ENCODE peak calls at places on chromosomes 11 and 22, in five cellular contexts. A, S, Z, W and G are unnamed samples.
A peak's percentile ranks its signal among the peaks of the same experiment; 100 is the strongest.

GRCh38 chr22:32333141-32333768 is 24.4 kb upstream of the RFPL3 start:
- DNase-seq in A (no peak), Z (no peak), S (no peak), W (no peak), G (no peak)

GRCh38 chr11:125075900-125076317 is 12.8 kb downstream of the SLC37A2 start:
- DNase-seq in Z (no peak), S (no peak), W (no peak), A (no peak), G (no peak)

GRCh38 chr11:119445850-119446249 is 22.9 kb upstream of the THY1 start:
- DNase-seq in W (peak; percentile 16), Z (peak; percentile 77), S (no peak), A (no peak), G (no peak)

GRCh38 chr22:19779011-19779421 is 18.4 kb downstream of the TBX1 start:
- DNase-seq in Z (no peak), S (no peak), A (no peak), W (no peak), G (no peak)

GRCh38 chr11:125802387-125802786 is 14.5 kb downstream of the PATE3 start:
- DNase-seq in S (no peak), A (no peak), Z (no peak), W (no peak), G (no peak)

GRCh38 chr11:92226331-92227232 is 2.0 kb downstream of the FAT3 start:
- DNase-seq in W (no peak), Z (peak; percentile 95), A (peak; percentile 50), S (no peak), G (no peak)

GRCh38 chr11:26537341-26537740 is 34.7 kb downstream of the MUC15 start:
- DNase-seq in S (no peak), W (no peak), A (no peak), Z (no peak), G (no peak)

GRCh38 chr11:123174196-123175183 is 20.6 kb downstream of the CLMP start:
- DNase-seq in A (no peak), W (peak; percentile 95), S (no peak), Z (no peak), G (peak; percentile 19)

GRCh38 chr11:62547691-62548281 is 1.2 kb upstream of the AHNAK start:
- DNase-seq in Z (peak; percentile 63), A (no peak), W (no peak), S (no peak), G (no peak)

GRCh38 chr11:75450826-75451783 is 18.1 kb upstream of the KLHL35 start:
- DNase-seq in S (peak; percentile 38), A (peak; percentile 40), Z (peak; percentile 53), W (no peak), G (no peak)

GRCh38 chr22:19874307-19875060 is 19.8 kb upstream of the GNB1L start:
- DNase-seq in S (peak; percentile 43), W (no peak), Z (peak; percentile 18), A (no peak), G (no peak)

GRCh38 chr11:1122356-1123002 is 35.3 kb upstream of the MUC5AC start:
- DNase-seq in S (no peak), A (no peak), W (no peak), Z (no peak), G (no peak)

GRCh38 chr22:37225481-37225880 is 13.2 kb upstream of the SSTR3 start:
- DNase-seq in Z (peak; percentile 25), A (no peak), W (peak; percentile 23), S (no peak), G (peak; percentile 40)

GRCh38 chr11:122897606-122898210 is 15.1 kb downstream of the JHY start:
- DNase-seq in Z (no peak), S (no peak), A (no peak), W (peak; percentile 42), G (no peak)

GRCh38 chr11:103234974-103235373 is 125.7 kb downstream of the DYNC2H1 start:
- DNase-seq in A (no peak), W (peak; percentile 71), Z (no peak), S (no peak), G (no peak)

GRCh38 chr22:44710474-44711235 is 8.7 kb downstream of the PRR5 start:
- DNase-seq in S (peak; percentile 41), W (no peak), Z (peak; percentile 45), A (no peak), G (no peak)

GRCh38 chr11:106231591-106231990 is 154.1 kb downstream of the AASDHPPT start:
- DNase-seq in Z (peak; percentile 15), W (peak; percentile 39), A (no peak), S (no peak), G (no peak)

GRCh38 chr11:115164774-115165173 is 339.4 kb downstream of the CADM1 start:
- DNase-seq in Z (no peak), S (no peak), W (no peak), A (no peak), G (no peak)

GRCh38 chr22:24498826-24499225 is 3.7 kb downstream of the UPB1 start:
- DNase-seq in W (no peak), Z (no peak), A (no peak), S (no peak), G (no peak)

GRCh38 chr22:39999144-39999757 is 4.5 kb downstream of the FAM83F start:
- DNase-seq in S (no peak), A (no peak), W (peak; percentile 54), Z (no peak), G (no peak)

GRCh38 chr22:36912694-36913430 is 566 bp upstream of the CSF2RB start:
- DNase-seq in S (no peak), A (no peak), W (no peak), Z (no peak), G (no peak)

GRCh38 chr11:96393753-96394348 is 4.0 kb downstream of the JRKL start:
- DNase-seq in A (no peak), W (peak; percentile 70), S (no peak), Z (peak; percentile 76), G (no peak)

GRCh38 chr11:112297248-112297866 is 36.7 kb upstream of the PLET1 start:
- DNase-seq in S (peak; percentile 60), W (no peak), A (no peak), Z (no peak), G (no peak)

GRCh38 chr22:49426618-49427266 is 400.9 kb downstream of the BRD1 start:
- DNase-seq in Z (no peak), W (no peak), A (no peak), S (no peak), G (no peak)

GRCh38 chr22:46869848-46870441 is 107.5 kb downstream of the TBC1D22A start:
- DNase-seq in Z (no peak), W (no peak), S (no peak), A (no peak), G (no peak)

GRCh38 chr11:128621491-128622136 is 34.3 kb upstream of the ETS1 start:
- DNase-seq in A (no peak), Z (no peak), W (peak; percentile 90), S (no peak), G (no peak)